ENCODE peak calls at places on chromosomes 3 and 15, in seven cellular contexts. One of them, this sample, is unnamed. For H3F3A and H4K20me1, the result is how much of the 10 kb centered on the place peaks cover.

GRCh38 chr15:91408476-91409076 is 308.5 kb downstream of the SV2B start:
- DNase-seq in PC-9: no peak
- DNase-seq in neural progenitor cell: peak
- DNase-seq in SK-N-SH: peak
- DNase-seq in GM23248: no peak
- DNase-seq in MM.1S: no peak
- DNase-seq in GM23338: no peak
- DNase-seq in this sample: no peak

GRCh38 chr15:45611305-45611704 is 23.5 kb upstream of the SQOR start:
- DNase-seq in MM.1S: peak
- DNase-seq in neural progenitor cell: peak
- DNase-seq in GM23248: peak
- DNase-seq in PC-9: peak
- DNase-seq in SK-N-SH: peak
- DNase-seq in GM23338: peak
- DNase-seq in this sample: peak

GRCh38 chr15:29432191-29433049 is 162.8 kb upstream of the NSMCE3 start:
- DNase-seq in MM.1S: no peak
- DNase-seq in GM23248: no peak
- DNase-seq in PC-9: no peak
- DNase-seq in neural progenitor cell: no peak
- DNase-seq in SK-N-SH: no peak
- DNase-seq in GM23338: no peak
- DNase-seq in this sample: no peak

GRCh38 chr3:72641684-72642083 is 206.6 kb downstream of the SHQ1 start:
- DNase-seq in GM23248: peak
- DNase-seq in GM23338: no peak
- DNase-seq in PC-9: peak
- DNase-seq in MM.1S: no peak
- DNase-seq in SK-N-SH: no peak
- DNase-seq in neural progenitor cell: no peak
- DNase-seq in this sample: peak

GRCh38 chr3:171783086-171783485 is 27.2 kb downstream of the PLD1 start:
- DNase-seq in MM.1S: no peak
- DNase-seq in GM23338: no peak
- DNase-seq in GM23248: peak
- DNase-seq in neural progenitor cell: no peak
- DNase-seq in SK-N-SH: no peak
- DNase-seq in PC-9: no peak
- DNase-seq in this sample: no peak

GRCh38 chr3:52446042-52446441 is 1.1 kb upstream of the SEMA3G start:
- DNase-seq in SK-N-SH: no peak
- DNase-seq in MM.1S: no peak
- DNase-seq in GM23248: no peak
- DNase-seq in neural progenitor cell: no peak
- DNase-seq in PC-9: no peak
- DNase-seq in GM23338: no peak
- DNase-seq in this sample: no peak

GRCh38 chr3:11273945-11274344 is 1.7 kb downstream of the ATG7 start:
- DNase-seq in SK-N-SH: no peak
- DNase-seq in MM.1S: no peak
- DNase-seq in PC-9: no peak
- DNase-seq in GM23338: no peak
- DNase-seq in neural progenitor cell: no peak
- DNase-seq in GM23248: no peak
- DNase-seq in this sample: peak

GRCh38 chr15:25846377-25846776 is 16.8 kb downstream of the ATP10A start:
- DNase-seq in GM23248: peak
- DNase-seq in neural progenitor cell: no peak
- DNase-seq in MM.1S: no peak
- DNase-seq in GM23338: no peak
- DNase-seq in SK-N-SH: no peak
- DNase-seq in PC-9: no peak
- DNase-seq in this sample: no peak

GRCh38 chr15:69730281-69731235 is 277.9 kb downstream of the RPLP1 start:
- DNase-seq in MM.1S: no peak
- DNase-seq in neural progenitor cell: no peak
- DNase-seq in SK-N-SH: no peak
- DNase-seq in GM23248: no peak
- DNase-seq in PC-9: peak
- DNase-seq in GM23338: no peak
- DNase-seq in this sample: peak

GRCh38 chr15:95868970-95869369 is 461.5 kb upstream of the NR2F2 start:
- DNase-seq in GM23338: no peak
- DNase-seq in GM23248: no peak
- DNase-seq in MM.1S: no peak
- DNase-seq in SK-N-SH: no peak
- DNase-seq in PC-9: no peak
- DNase-seq in neural progenitor cell: no peak
- DNase-seq in this sample: no peak

GRCh38 chr3:158950131-158950901 is 148.5 kb downstream of the MFSD1 start:
- DNase-seq in GM23248: no peak
- DNase-seq in GM23338: no peak
- DNase-seq in MM.1S: no peak
- DNase-seq in PC-9: no peak
- DNase-seq in SK-N-SH: no peak
- DNase-seq in neural progenitor cell: no peak
- DNase-seq in this sample: peak

GRCh38 chr3:19543212-19543841 is 390.7 kb downstream of the EFHB start:
- DNase-seq in neural progenitor cell: peak
- DNase-seq in PC-9: no peak
- DNase-seq in SK-N-SH: peak
- DNase-seq in GM23248: no peak
- DNase-seq in MM.1S: peak
- DNase-seq in GM23338: peak
- DNase-seq in this sample: peak

GRCh38 chr3:59335338-59335737 is 285.5 kb upstream of the CFAP20DC start:
- DNase-seq in SK-N-SH: no peak
- DNase-seq in neural progenitor cell: no peak
- DNase-seq in GM23338: no peak
- DNase-seq in PC-9: no peak
- DNase-seq in GM23248: no peak
- DNase-seq in MM.1S: no peak
- DNase-seq in this sample: no peak

GRCh38 chr3:59339818-59340217 is 290.0 kb upstream of the CFAP20DC start:
- DNase-seq in PC-9: no peak
- DNase-seq in neural progenitor cell: no peak
- DNase-seq in SK-N-SH: no peak
- DNase-seq in GM23248: no peak
- DNase-seq in GM23338: no peak
- DNase-seq in MM.1S: no peak
- DNase-seq in this sample: no peak

GRCh38 chr3:59341441-59341840 is 291.6 kb upstream of the CFAP20DC start:
- DNase-seq in GM23248: no peak
- DNase-seq in neural progenitor cell: no peak
- DNase-seq in SK-N-SH: no peak
- DNase-seq in PC-9: no peak
- DNase-seq in GM23338: no peak
- DNase-seq in MM.1S: no peak
- DNase-seq in this sample: no peak

GRCh38 chr3:59334585-59334984 is 284.8 kb upstream of the CFAP20DC start:
- DNase-seq in neural progenitor cell: no peak
- DNase-seq in SK-N-SH: no peak
- DNase-seq in PC-9: no peak
- DNase-seq in MM.1S: no peak
- DNase-seq in GM23338: no peak
- DNase-seq in GM23248: peak
- DNase-seq in this sample: no peak

DNA sequence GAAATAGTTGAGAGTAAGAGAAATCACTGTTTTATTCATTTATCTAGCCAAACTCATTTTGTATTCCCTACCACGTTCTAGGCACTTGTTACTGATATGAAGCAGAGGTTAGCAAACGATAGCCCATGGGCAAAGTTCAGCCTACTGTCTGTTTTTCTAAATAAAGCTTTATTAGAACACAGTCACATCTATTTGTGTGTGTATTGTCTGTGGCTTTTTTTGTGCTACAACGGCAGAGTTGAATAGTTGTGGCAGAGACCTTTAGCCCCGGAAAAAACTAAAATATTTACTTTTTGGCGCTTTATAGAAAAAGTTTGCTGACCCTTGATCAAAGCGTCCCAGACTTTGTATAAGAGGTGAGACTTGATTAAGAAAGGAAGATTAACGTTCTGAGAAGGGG is 289.1 kb upstream of the CFAP20DC start:
- DNase-seq in SK-N-SH: no peak
- DNase-seq in neural progenitor cell: no peak
- DNase-seq in GM23338: no peak
- DNase-seq in GM23248: no peak
- DNase-seq in MM.1S: no peak
- DNase-seq in PC-9: no peak
- DNase-seq in this sample: no peak
- H2AFZ ChIP-seq in SK-N-SH: no peak
- H2AFZ ChIP-seq in neural progenitor cell: no peak
- H2AFZ ChIP-seq in GM23338: no peak
- H2AFZ ChIP-seq in GM23248: no peak
- H2AFZ ChIP-seq in MM.1S: no peak
- H2AFZ ChIP-seq in PC-9: no peak
- H2AFZ ChIP-seq in this sample: no peak

DNA sequence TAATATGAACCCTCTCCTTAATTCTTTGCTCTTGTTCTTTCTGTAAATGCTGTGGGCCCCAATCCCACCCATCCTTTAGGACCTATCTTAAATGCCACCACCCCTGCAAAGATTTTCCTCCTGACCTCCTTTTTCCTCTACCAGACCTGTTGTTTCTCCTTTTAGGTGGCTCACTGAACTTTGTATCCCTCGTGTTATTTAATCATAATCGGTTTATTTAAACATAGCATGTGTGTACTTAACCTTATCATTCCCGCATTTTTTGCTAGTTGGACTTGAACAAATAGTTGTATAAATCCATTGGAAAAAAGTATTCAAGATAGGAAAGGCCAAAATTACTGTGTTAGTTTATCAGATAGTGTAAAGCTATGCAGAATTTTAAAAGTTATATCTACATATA is 988 bp upstream of the NFKBIZ start:
- DNase-seq in GM23248: no peak
- DNase-seq in neural progenitor cell: no peak
- DNase-seq in PC-9: no peak
- DNase-seq in SK-N-SH: no peak
- DNase-seq in GM23338: no peak
- DNase-seq in MM.1S: no peak
- DNase-seq in this sample: no peak
- H3F3A ChIP-seq in GM23248: under half
- H3F3A ChIP-seq in neural progenitor cell: under half
- H3F3A ChIP-seq in PC-9: under half
- H3F3A ChIP-seq in SK-N-SH: under half
- H3F3A ChIP-seq in GM23338: under half
- H3F3A ChIP-seq in MM.1S: under half
- H3F3A ChIP-seq in this sample: under half

GRCh38 chr3:128235207-128235933 is 82.1 kb downstream of the EEFSEC start:
- DNase-seq in PC-9: no peak
- DNase-seq in GM23338: no peak
- DNase-seq in GM23248: no peak
- DNase-seq in neural progenitor cell: no peak
- DNase-seq in SK-N-SH: peak
- DNase-seq in MM.1S: no peak
- DNase-seq in this sample: no peak
- H4K20me1 ChIP-seq in PC-9: under half
- H4K20me1 ChIP-seq in GM23338: under half
- H4K20me1 ChIP-seq in GM23248: under half
- H4K20me1 ChIP-seq in neural progenitor cell: under half
- H4K20me1 ChIP-seq in SK-N-SH: under half
- H4K20me1 ChIP-seq in MM.1S: under half
- H4K20me1 ChIP-seq in this sample: under half

DNA sequence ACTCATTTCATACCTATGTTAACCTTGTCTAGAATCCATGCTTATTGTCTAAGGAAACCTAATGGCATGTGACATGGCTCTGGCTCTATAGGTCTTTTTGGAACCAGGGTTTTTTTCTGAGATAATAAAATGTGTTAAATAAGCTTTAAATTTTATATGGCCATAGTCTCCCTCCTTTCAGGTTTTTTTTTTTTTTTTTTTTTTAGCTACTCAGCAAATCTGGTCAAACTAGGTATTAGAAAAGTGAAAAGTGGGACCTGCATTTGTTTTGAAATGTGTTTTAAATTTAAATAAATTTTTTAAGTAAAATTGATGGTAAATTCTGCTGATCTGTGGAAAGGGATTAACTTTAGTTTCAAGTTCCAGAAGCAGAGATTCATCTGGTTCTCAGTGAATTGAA is 52.1 kb upstream of the NANOGP8 start:
- DNase-seq in GM23248: no peak
- DNase-seq in MM.1S: peak
- DNase-seq in SK-N-SH: no peak
- DNase-seq in GM23338: no peak
- DNase-seq in PC-9: no peak
- DNase-seq in neural progenitor cell: no peak
- DNase-seq in this sample: no peak
- H2AFZ ChIP-seq in GM23248: no peak
- H2AFZ ChIP-seq in MM.1S: no peak
- H2AFZ ChIP-seq in SK-N-SH: no peak
- H2AFZ ChIP-seq in GM23338: no peak
- H2AFZ ChIP-seq in PC-9: no peak
- H2AFZ ChIP-seq in neural progenitor cell: no peak
- H2AFZ ChIP-seq in this sample: no peak

This sample was measured in PC-3.